ENCODE peak calls at places on chromosome 10, in seven cellular contexts. O, D, X, V, N, Z and F are unnamed samples.

GRCh38 chr10:79984851-79985250 is 35.9 kb upstream of the SFTPD start:
- DNase-seq in D (no peak), X (no peak), O (no peak), V (no peak), N (no peak), Z (no peak), F (no peak)

GRCh38 chr10:13699216-13699615 is 112.5 kb downstream of the PRPF18 start:
- DNase-seq in O (no peak), D (no peak), V (no peak), Z (no peak), N (no peak), X (no peak), F (no peak)

GRCh38 chr10:103451091-103451801 is 924 bp downstream of the CALHM2 start:
- DNase-seq in V (no peak), X (peak; percentile 51), Z (no peak), D (peak; percentile 33), O (peak; percentile 82), N (peak; percentile 66), F (peak; percentile 58)

GRCh38 chr10:33116293-33116697 is 158.3 kb upstream of the ITGB1 start:
- DNase-seq in V (no peak), O (peak; percentile 32), D (peak; percentile 41), N (no peak), X (no peak), Z (no peak), F (peak; percentile 8)

GRCh38 chr10:109931153-109931552 is 7.8 kb upstream of the XPNPEP1 start:
- DNase-seq in D (no peak), O (no peak), V (no peak), X (no peak), N (no peak), Z (no peak), F (no peak)

GRCh38 chr10:70145666-70146488 is 623 bp downstream of the TYSND1 start:
- DNase-seq in V (peak; percentile 24), Z (peak; percentile 43), X (no peak), O (peak; percentile 72), N (peak; percentile 66), D (peak; percentile 66), F (peak; percentile 43)

GRCh38 chr10:124681091-124681490 is 63.1 kb downstream of the FAM53B start:
- DNase-seq in D (no peak), X (no peak), N (no peak), Z (no peak), O (no peak), V (no peak), F (no peak)

GRCh38 chr10:79050896-79051555 is 17.7 kb upstream of the ZMIZ1 start:
- DNase-seq in X (no peak), V (no peak), N (no peak), O (no peak), Z (no peak), D (no peak), F (no peak)

GRCh38 chr10:14200645-14201534 is 129.8 kb downstream of the FRMD4A start:
- DNase-seq in D (no peak), V (no peak), Z (no peak), N (no peak), O (peak; percentile 73), X (no peak), F (no peak)